ENCODE peak calls at places on chromosome 19, in ten cellular contexts. J is mesendoderm, R is Caco-2, T is psoas muscle, D is fibroblast of the aortic adventitia, U is AG04450, Q is cardiac muscle cell, F is PC-3, A is cardiac fibroblast, C is sigmoid colon. N is an unnamed sample.

GRCh38 chr19:53537523-53538377 is at the start of gene ZNF331:
- DNase-seq in J (peak), R (peak), T (peak), D (peak), U (no peak), Q (peak), F (peak), A (peak), C (peak), N (peak)

GRCh38 chr19:14383898-14384669 is 2.8 kb downstream of the ADGRE5 start:
- DNase-seq in J (peak), R (no peak), T (no peak), D (peak), U (no peak), Q (peak), F (peak), A (peak), C (peak), N (peak)

GRCh38 chr19:35118268-35119026 is 2.8 kb downstream of the FXYD3 start:
- DNase-seq in J (no peak), R (no peak), T (no peak), D (no peak), U (no peak), Q (no peak), F (no peak), A (no peak), C (no peak), N (no peak)

GRCh38 chr19:2026770-2027169 is 11.3 kb upstream of the BTBD2 start:
- DNase-seq in J (no peak), R (no peak), T (no peak), D (no peak), U (no peak), Q (no peak), F (no peak), A (no peak), C (no peak), N (no peak)

GRCh38 chr19:8146877-8147575 is 2.4 kb downstream of the FBN3 start:
- DNase-seq in J (no peak), R (no peak), T (no peak), D (no peak), U (no peak), Q (no peak), F (no peak), A (no peak), C (no peak), N (no peak)

GRCh38 chr19:734716-735115 is 16.2 kb upstream of the MISP start:
- DNase-seq in J (no peak), R (no peak), T (no peak), D (no peak), U (no peak), Q (no peak), F (no peak), A (no peak), C (no peak), N (no peak)

GRCh38 chr19:57282011-57282636 is 1.8 kb downstream of the ZNF460 start:
- DNase-seq in J (no peak), R (no peak), T (no peak), D (no peak), U (no peak), Q (no peak), F (peak), A (no peak), C (no peak), N (no peak)

GRCh38 chr19:33280351-33280921 is 21.9 kb downstream of the CEBPA start:
- DNase-seq in J (no peak), R (no peak), T (no peak), D (no peak), U (no peak), Q (no peak), F (no peak), A (no peak), C (no peak), N (no peak)

GRCh38 chr19:40465781-40466218 is 255 bp upstream of the BLVRB start:
- DNase-seq in J (peak), R (peak), T (peak), D (peak), U (peak), Q (peak), F (peak), A (peak), C (peak), N (peak)

GRCh38 chr19:30302076-30302475 is 70.1 kb upstream of the ZNF536 start:
- DNase-seq in J (no peak), R (no peak), T (no peak), D (no peak), U (no peak), Q (no peak), F (no peak), A (no peak), C (no peak), N (no peak)

GRCh38 chr19:56133858-56134654 is 7.0 kb upstream of the ZNF444 start:
- DNase-seq in J (peak), R (no peak), T (no peak), D (no peak), U (no peak), Q (peak), F (peak), A (peak), C (no peak), N (no peak)

GRCh38 chr19:41298327-41298964 is 11.5 kb upstream of the CCDC97 start:
- DNase-seq in J (peak), R (no peak), T (peak), D (peak), U (peak), Q (peak), F (no peak), A (peak), C (peak), N (peak)

GRCh38 chr19:30479231-30479630 is 107.0 kb downstream of the ZNF536 start:
- DNase-seq in J (no peak), R (no peak), T (no peak), D (no peak), U (no peak), Q (no peak), F (no peak), A (no peak), C (no peak), N (no peak)

GRCh38 chr19:54325194-54325621 is 12.2 kb upstream of the LILRA5 start:
- DNase-seq in J (peak), R (peak), T (no peak), D (peak), U (no peak), Q (peak), F (peak), A (peak), C (no peak), N (peak)

GRCh38 chr19:31408460-31409124 is 59.4 kb upstream of the TSHZ3 start:
- DNase-seq in J (peak), R (no peak), T (no peak), D (peak), U (peak), Q (peak), F (peak), A (peak), C (no peak), N (peak)

GRCh38 chr19:35756373-35757230 is at the start of gene HSPB6:
- DNase-seq in J (peak), R (no peak), T (peak), D (peak), U (no peak), Q (peak), F (no peak), A (peak), C (peak), N (peak)

GRCh38 chr19:28010656-28011055 is 1202.3 kb downstream of the UQCRFS1 start:
- DNase-seq in J (peak), R (no peak), T (no peak), D (peak), U (no peak), Q (peak), F (no peak), A (no peak), C (no peak), N (no peak)

GRCh38 chr19:7522923-7523667 is 671 bp downstream of the MCOLN1 start:
- DNase-seq in J (no peak), R (no peak), T (no peak), D (peak), U (no peak), Q (peak), F (peak), A (peak), C (peak), N (no peak)

GRCh38 chr19:34432797-34433196 is 4.6 kb downstream of the UBA2 start:
- DNase-seq in J (peak), R (no peak), T (no peak), D (peak), U (no peak), Q (peak), F (no peak), A (peak), C (no peak), N (peak)

GRCh38 chr19:46298477-46299003 is 1.7 kb downstream of the HIF3A start:
- DNase-seq in J (no peak), R (no peak), T (no peak), D (no peak), U (no peak), Q (no peak), F (no peak), A (no peak), C (no peak), N (no peak)

GRCh38 chr19:45276284-45276687 is 25.2 kb downstream of the MARK4 start:
- DNase-seq in J (no peak), R (no peak), T (no peak), D (no peak), U (no peak), Q (peak), F (no peak), A (no peak), C (no peak), N (no peak)

GRCh38 chr19:47633996-47634395 is 25.1 kb downstream of the BICRA start:
- DNase-seq in J (no peak), R (no peak), T (no peak), D (no peak), U (no peak), Q (no peak), F (no peak), A (no peak), C (peak), N (no peak)

GRCh38 chr19:5127710-5128109 is 158.8 kb downstream of the KDM4B start:
- DNase-seq in J (no peak), R (no peak), T (no peak), D (no peak), U (no peak), Q (no peak), F (no peak), A (no peak), C (no peak), N (no peak)

GRCh38 chr19:412356-413355 is 3.7 kb upstream of the C2CD4C start:
- DNase-seq in J (peak), R (no peak), T (no peak), D (no peak), U (no peak), Q (no peak), F (no peak), A (no peak), C (no peak), N (no peak)

GRCh38 chr19:55322495-55322894 is 2.6 kb downstream of the TMEM150B start:
- DNase-seq in J (no peak), R (peak), T (no peak), D (no peak), U (no peak), Q (no peak), F (no peak), A (no peak), C (no peak), N (no peak)

GRCh38 chr19:44142014-44142523 is 715 bp downstream of the ZNF234 start:
- DNase-seq in J (no peak), R (no peak), T (peak), D (peak), U (no peak), Q (peak), F (peak), A (peak), C (no peak), N (peak)

GRCh38 chr19:16922592-16922934 is 33.8 kb downstream of the F2RL3 start:
- DNase-seq in J (no peak), R (no peak), T (no peak), D (no peak), U (no peak), Q (no peak), F (no peak), A (no peak), C (no peak), N (no peak)

GRCh38 chr19:35937345-35938281 is 1.4 kb downstream of the LRFN3 start:
- DNase-seq in J (peak), R (no peak), T (no peak), D (no peak), U (no peak), Q (no peak), F (no peak), A (no peak), C (no peak), N (no peak)

GRCh38 chr19:9436358-9436757 is 985 bp upstream of the ZNF266 start:
- DNase-seq in J (no peak), R (no peak), T (no peak), D (no peak), U (no peak), Q (no peak), F (no peak), A (no peak), C (no peak), N (no peak)
- H3K4me3 ChIP-seq in J (no peak), R (no peak), T (peak), D (no peak), U (peak), Q (peak), F (peak), A (no peak), C (no peak), N (no peak)

GRCh38 chr19:3670796-3671679 is 29.2 kb downstream of the PIP5K1C start:
- DNase-seq in J (no peak), R (no peak), T (peak), D (peak), U (peak), Q (peak), F (no peak), A (peak), C (peak), N (peak)
- H3K4me3 ChIP-seq in J (no peak), R (no peak), T (peak), D (peak), U (peak), Q (no peak), F (no peak), A (no peak), C (peak), N (no peak)

GRCh38 chr19:6250024-6250605 is 29.7 kb downstream of the MLLT1 start:
- DNase-seq in J (no peak), R (no peak), T (no peak), D (peak), U (no peak), Q (peak), F (no peak), A (peak), C (no peak), N (peak)
- H3K4me3 ChIP-seq in J (no peak), R (no peak), T (no peak), D (no peak), U (no peak), Q (no peak), F (no peak), A (no peak), C (no peak), N (no peak)

GRCh38 chr19:12952488-12953455 is 4.3 kb downstream of the GADD45GIP1 start:
- DNase-seq in J (no peak), R (no peak), T (no peak), D (peak), U (no peak), Q (peak), F (peak), A (peak), C (no peak), N (peak)

GRCh38 chr19:12956446-12957388 is at the start of gene GADD45GIP1:
- DNase-seq in J (peak), R (peak), T (peak), D (peak), U (no peak), Q (peak), F (peak), A (peak), C (peak), N (peak)

GRCh38 chr19:12953456-12954149 is 3.4 kb downstream of the GADD45GIP1 start:
- DNase-seq in J (no peak), R (no peak), T (no peak), D (no peak), U (no peak), Q (no peak), F (no peak), A (no peak), C (no peak), N (no peak)

GRCh38 chr19:12955996-12956395 is 1.0 kb downstream of the GADD45GIP1 start:
- DNase-seq in J (no peak), R (no peak), T (no peak), D (no peak), U (no peak), Q (no peak), F (peak), A (no peak), C (no peak), N (no peak)

GRCh38 chr19:12954150-12954962 is 2.7 kb downstream of the GADD45GIP1 start:
- DNase-seq in J (no peak), R (no peak), T (no peak), D (no peak), U (no peak), Q (no peak), F (no peak), A (no peak), C (no peak), N (no peak)
- H3K4me3 ChIP-seq in J (no peak), R (no peak), T (peak), D (no peak), U (no peak), Q (no peak), F (no peak), A (no peak), C (no peak), N (no peak)

GRCh38 chr19:29155683-29156082 is 57.3 kb downstream of the UQCRFS1 start:
- DNase-seq in J (no peak), R (no peak), T (no peak), D (no peak), U (no peak), Q (no peak), F (no peak), A (no peak), C (no peak), N (no peak)
- H3K4me3 ChIP-seq in J (no peak), R (no peak), T (no peak), D (no peak), U (no peak), Q (no peak), F (no peak), A (no peak), C (no peak), N (no peak)

GRCh38 chr19:38671654-38672053 is 24.2 kb downstream of the ACTN4 start:
- DNase-seq in J (no peak), R (no peak), T (no peak), D (peak), U (no peak), Q (no peak), F (no peak), A (no peak), C (no peak), N (no peak)

GRCh38 chr19:38667552-38668205 is 20.2 kb downstream of the ACTN4 start:
- DNase-seq in J (no peak), R (no peak), T (no peak), D (peak), U (no peak), Q (no peak), F (peak), A (peak), C (no peak), N (no peak)

GRCh38 chr19:38669532-38669931 is 22.1 kb downstream of the ACTN4 start:
- DNase-seq in J (no peak), R (no peak), T (no peak), D (no peak), U (no peak), Q (no peak), F (no peak), A (no peak), C (no peak), N (no peak)

GRCh38 chr19:38673030-38673429 is 25.6 kb downstream of the ACTN4 start:
- DNase-seq in J (no peak), R (no peak), T (no peak), D (no peak), U (no peak), Q (no peak), F (no peak), A (no peak), C (no peak), N (no peak)

DNA sequence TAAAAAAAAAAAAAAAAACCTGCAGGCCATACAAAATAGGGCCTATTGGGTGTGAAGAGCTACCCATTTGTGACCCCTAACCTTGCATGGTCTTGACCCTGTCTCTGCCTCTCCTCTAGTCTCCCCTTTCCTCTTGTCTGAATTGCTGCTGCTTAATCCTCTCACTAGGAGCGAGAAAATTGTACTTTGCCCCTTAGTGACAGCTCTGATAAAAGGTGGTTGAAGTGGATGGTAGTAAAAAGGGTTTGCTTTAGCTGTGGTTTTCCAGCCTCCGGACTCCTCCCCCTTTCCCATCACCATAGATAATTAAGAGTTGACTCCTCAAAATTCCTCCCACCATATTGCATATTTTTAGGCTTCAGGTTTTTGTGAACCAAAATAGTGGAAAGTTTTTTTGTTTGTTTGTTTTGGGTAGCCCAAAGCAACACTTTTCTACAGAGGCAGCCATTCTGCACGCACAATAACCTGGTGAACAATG is 23.5 kb downstream of the ACTN4 start:
- DNase-seq in J (no peak), R (peak), T (no peak), D (no peak), U (no peak), Q (no peak), F (no peak), A (no peak), C (no peak), N (no peak)
- H3K4me3 ChIP-seq in J (no peak), R (no peak), T (no peak), D (no peak), U (no peak), Q (no peak), F (no peak), A (no peak), C (no peak), N (no peak)

GRCh38 chr19:19626516-19627441 is 1.2 kb downstream of the LPAR2 start:
- DNase-seq in J (no peak), R (no peak), T (no peak), D (no peak), U (no peak), Q (no peak), F (no peak), A (no peak), C (no peak), N (no peak)

GRCh38 chr19:19628499-19629134 is 597 bp upstream of the LPAR2 start:
- DNase-seq in J (peak), R (peak), T (no peak), D (no peak), U (no peak), Q (peak), F (peak), A (no peak), C (no peak), N (peak)

GRCh38 chr19:19630062-19630414 is 2.0 kb upstream of the LPAR2 start:
- DNase-seq in J (no peak), R (no peak), T (no peak), D (no peak), U (no peak), Q (no peak), F (no peak), A (no peak), C (no peak), N (no peak)

GRCh38 chr19:19627442-19627715 is 641 bp downstream of the LPAR2 start:
- DNase-seq in J (no peak), R (no peak), T (no peak), D (no peak), U (no peak), Q (no peak), F (no peak), A (no peak), C (no peak), N (no peak)

GRCh38 chr19:19627716-19628498 is at the start of gene LPAR2:
- DNase-seq in J (peak), R (peak), T (no peak), D (no peak), U (no peak), Q (peak), F (peak), A (no peak), C (no peak), N (no peak)
- H3K4me3 ChIP-seq in J (peak), R (peak), T (peak), D (peak), U (peak), Q (peak), F (peak), A (peak), C (peak), N (peak)

N was measured in brain microvascular endothelial cell.